ENCODE peak calls at places on chromosomes 6 and 20, in eight cellular contexts. Q is neuronal stem cell, I is heart left ventricle, A is heart right ventricle, M is left lung, V is esophagus squamous epithelium, R is Peyer's patch, S is breast epithelium. G is an unnamed sample.
A peak's percentile ranks its signal among the peaks of the same experiment; 100 is the strongest.

GRCh38 chr6:150800596-150801310 is 64.7 kb upstream of the MTHFD1L start:
- DNase-seq in Q (no peak), I (no peak), A (no peak), M (no peak), V (no peak), R (no peak), S (no peak), G (no peak)

GRCh38 chr20:1537731-1538058 is 19.8 kb downstream of the SIRPD start:
- DNase-seq in Q (no peak), I (peak; percentile 66), A (peak; percentile 23), M (peak; percentile 71), V (peak; percentile 10), R (peak; percentile 79), S (no peak), G (peak; percentile 29)

GRCh38 chr20:37071481-37071911 is 24.3 kb downstream of the RBL1 start:
- DNase-seq in Q (no peak), I (no peak), A (no peak), M (no peak), V (no peak), R (peak; percentile 39), S (no peak), G (no peak)

GRCh38 chr6:158969148-158969547 is 30.9 kb downstream of the RSPH3 start:
- DNase-seq in Q (no peak), I (no peak), A (no peak), M (no peak), V (no peak), R (no peak), S (no peak), G (no peak)

GRCh38 chr20:1308067-1308701 is 20.8 kb downstream of the SDCBP2 start:
- DNase-seq in Q (no peak), I (no peak), A (no peak), M (no peak), V (no peak), R (no peak), S (no peak), G (no peak)

GRCh38 chr6:151229401-151230276 is 10.1 kb upstream of the AKAP12 start:
- DNase-seq in Q (no peak), I (no peak), A (no peak), M (no peak), V (no peak), R (no peak), S (no peak), G (no peak)

GRCh38 chr6:151388997-151389639 is 2.2 kb downstream of the ZBTB2 start:
- DNase-seq in Q (no peak), I (no peak), A (no peak), M (no peak), V (no peak), R (no peak), S (no peak), G (no peak)

GRCh38 chr6:167547751-167548150 is 222.9 kb downstream of the TTLL2 start:
- DNase-seq in Q (no peak), I (no peak), A (no peak), M (no peak), V (no peak), R (no peak), S (no peak), G (no peak)

GRCh38 chr6:138970159-138970558 is 17.9 kb downstream of the REPS1 start:
- DNase-seq in Q (no peak), I (no peak), A (no peak), M (no peak), V (no peak), R (no peak), S (no peak), G (no peak)

GRCh38 chr6:163293286-163293685 is 121.2 kb upstream of the QKI start:
- DNase-seq in Q (no peak), I (no peak), A (no peak), M (no peak), V (no peak), R (no peak), S (no peak), G (no peak)

GRCh38 chr20:38857703-38858102 is 52.2 kb downstream of the PPP1R16B start:
- DNase-seq in Q (no peak), I (no peak), A (no peak), M (no peak), V (no peak), R (no peak), S (no peak), G (no peak)

GRCh38 chr6:52670502-52671409 is at the start of gene TMEM14A:
- DNase-seq in Q (peak; percentile 89), I (peak; percentile 99), A (peak; percentile 97), M (peak; percentile 96), V (peak; percentile 59), R (peak; percentile 87), S (peak; percentile 84), G (peak; percentile 99)

GRCh38 chr6:43509984-43510826 is at the start of gene LRRC73:
- DNase-seq in Q (peak; percentile 83), I (peak; percentile 96), A (peak; percentile 94), M (peak; percentile 90), V (peak; percentile 24), R (peak; percentile 76), S (peak; percentile 67), G (peak; percentile 98)

GRCh38 chr6:42522021-42522420 is 41.8 kb upstream of the UBR2 start:
- DNase-seq in Q (no peak), I (no peak), A (no peak), M (no peak), V (no peak), R (no peak), S (no peak), G (no peak)

GRCh38 chr6:43275782-43276179 is 22.3 kb upstream of the SLC22A7 start:
- DNase-seq in Q (no peak), I (peak; percentile 40), A (no peak), M (no peak), V (no peak), R (no peak), S (no peak), G (no peak)

GRCh38 chr20:47349365-47350180 is 6.9 kb downstream of the ZMYND8 start:
- DNase-seq in Q (no peak), I (no peak), A (no peak), M (no peak), V (no peak), R (no peak), S (no peak), G (no peak)

GRCh38 chr20:61251529-61252393 is at the start of gene CDH4:
- DNase-seq in Q (no peak), I (no peak), A (no peak), M (no peak), V (no peak), R (no peak), S (no peak), G (no peak)

GRCh38 chr20:61253640-61254511 is 1.8 kb downstream of the CDH4 start:
- DNase-seq in Q (no peak), I (no peak), A (no peak), M (no peak), V (no peak), R (no peak), S (no peak), G (no peak)

GRCh38 chr20:61254881-61255589 is 3.0 kb downstream of the CDH4 start:
- DNase-seq in Q (no peak), I (no peak), A (no peak), M (no peak), V (no peak), R (no peak), S (no peak), G (no peak)

GRCh38 chr20:61253264-61253639 is 1.2 kb downstream of the CDH4 start:
- DNase-seq in Q (peak; percentile 53), I (no peak), A (no peak), M (no peak), V (no peak), R (no peak), S (no peak), G (no peak)

DNA sequence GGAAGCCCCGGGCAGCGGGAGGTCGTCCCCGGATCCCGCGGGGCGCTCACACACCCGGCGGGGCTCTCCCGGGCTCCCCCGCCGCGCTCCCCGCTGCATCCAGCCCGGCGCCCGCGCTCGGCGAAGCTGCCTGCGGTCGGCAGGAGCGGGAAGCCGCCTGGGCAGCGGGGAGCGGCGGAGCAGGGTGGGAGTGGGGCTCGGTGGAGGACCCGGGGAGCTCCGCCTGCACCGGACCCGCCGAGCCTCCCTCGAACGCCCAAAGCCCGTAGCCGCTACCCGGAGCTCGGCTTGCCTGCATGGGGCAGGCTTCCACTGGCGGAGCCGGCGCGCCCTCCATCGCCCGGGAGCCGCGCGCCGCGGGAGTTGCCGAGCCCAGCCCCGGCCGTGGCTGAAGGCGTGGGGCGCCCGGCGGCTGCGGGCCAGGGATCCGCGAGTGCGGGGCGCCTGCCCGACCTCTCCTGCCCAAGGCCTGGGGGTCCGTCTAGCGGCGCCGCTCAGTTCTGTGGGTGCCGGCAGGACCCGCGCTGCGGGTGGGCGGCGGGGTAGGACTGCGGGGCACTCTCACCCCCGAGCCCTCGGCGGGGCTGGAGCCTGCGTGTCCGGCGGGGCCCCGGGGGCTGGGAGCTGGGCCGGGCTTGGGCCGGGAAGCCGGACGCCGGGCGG is 671 bp downstream of the CDH4 start:
- DNase-seq in Q (no peak), I (no peak), A (no peak), M (no peak), V (no peak), R (no peak), S (no peak), G (no peak)
- H3K4me3 ChIP-seq in Q (peak overlapping the region; percentile 85), I (peak overlapping the region; percentile 40), A (no peak overlapping the region), M (peak overlapping the region; percentile 13), V (peak overlapping the region; percentile 25), R (no peak overlapping the region), S (peak overlapping the region; percentile 68), G (peak overlapping the region; percentile 55)

GRCh38 chr6:128259036-128259734 is 261.2 kb downstream of the PTPRK start:
- DNase-seq in Q (no peak), I (no peak), A (no peak), M (no peak), V (no peak), R (no peak), S (no peak), G (no peak)
- H3K27ac ChIP-seq in Q (no peak overlapping the region), I (no peak overlapping the region), A (no peak overlapping the region), M (no peak overlapping the region), V (no peak overlapping the region), R (no peak overlapping the region), S (no peak overlapping the region), G (no peak overlapping the region)

GRCh38 chr6:3358413-3359090 is 98.3 kb downstream of the SLC22A23 start:
- DNase-seq in Q (no peak), I (no peak), A (no peak), M (no peak), V (no peak), R (no peak), S (no peak), G (no peak)
- H3K4me1 ChIP-seq in Q (peaks cover 37% of the 10 kb centered on the region), I (peaks cover 29% of the 10 kb centered on the region), A (peaks cover 30% of the 10 kb centered on the region), M (peaks cover 30% of the 10 kb centered on the region), V (peaks cover 37% of the 10 kb centered on the region), R (no peaks in the 10 kb centered on the region), S (peaks cover 8% of the 10 kb centered on the region), G (peaks cover 6% of the 10 kb centered on the region)

GRCh38 chr20:10863337-10864060 is 189.7 kb upstream of the JAG1 start:
- DNase-seq in Q (no peak), I (no peak), A (no peak), M (no peak), V (no peak), R (no peak), S (no peak), G (no peak)
- H3K4me3 ChIP-seq in Q (no peak overlapping the region), I (peak overlapping the region; percentile 5), A (no peak overlapping the region), M (no peak overlapping the region), V (no peak overlapping the region), R (no peak overlapping the region), S (no peak overlapping the region), G (no peak overlapping the region)

GRCh38 chr6:8420031-8420588 is 15.2 kb downstream of the SLC35B3 start:
- DNase-seq in Q (no peak), I (no peak), A (no peak), M (no peak), V (no peak), R (no peak), S (no peak), G (no peak)
- H3K27ac ChIP-seq in Q (no peak overlapping the region), I (no peak overlapping the region), A (no peak overlapping the region), M (no peak overlapping the region), V (no peak overlapping the region), R (no peak overlapping the region), S (no peak overlapping the region), G (no peak overlapping the region)

G was measured in right cardiac atrium.